ENCODE peak calls at places on chromosomes 4 and X, in nine cellular contexts. P is aorta; S is lower lobe of right lung; I is pancreas; E is WTC11; X is CD4-positive, alpha-beta memory T cell; K is left colon; H is iris pigment epithelial cell; Q is HEK293T. T is an unnamed sample.

GRCh38 chr4:6641164-6641970 is 882 bp downstream of the MRFAP1 start:
- DNase-seq in H (peak), X (peak), K (peak), P (peak), S (peak), I (no peak), Q (no peak), E (no peak), T (peak)

GRCh38 chr4:3229964-3230363 is 19.0 kb upstream of the MSANTD1 start:
- DNase-seq in S (peak), H (no peak), E (no peak), K (no peak), X (no peak), I (peak), Q (no peak), P (peak), T (no peak)

GRCh38 chrX:38654302-38654701 is 93.0 kb downstream of the TSPAN7 start:
- DNase-seq in P (no peak), Q (peak), I (no peak), X (no peak), S (no peak), K (no peak), H (peak), E (no peak), T (peak)

GRCh38 chr4:72564184-72564583 is 4.8 kb downstream of the ADAMTS3 start:
- DNase-seq in E (no peak), I (no peak), S (no peak), H (peak), K (no peak), Q (no peak), P (no peak), X (no peak), T (peak)

GRCh38 chrX:133608406-133608805 is 193.1 kb upstream of the GPC4 start:
- DNase-seq in I (no peak), P (no peak), E (no peak), H (peak), X (no peak), K (no peak), S (no peak), Q (no peak), T (peak)

GRCh38 chr4:8314691-8315255 is 45.2 kb downstream of the HTRA3 start:
- DNase-seq in E (no peak), X (no peak), P (peak), H (no peak), S (no peak), I (peak), K (no peak), Q (no peak), T (no peak)

GRCh38 chr4:41746025-41746439 is 2.5 kb downstream of the PHOX2B start:
- DNase-seq in P (no peak), E (peak), X (no peak), I (no peak), S (no peak), K (no peak), H (no peak), Q (no peak), T (no peak)

GRCh38 chr4:186169333-186169941 is 21.9 kb upstream of the CYP4V2 start:
- DNase-seq in P (no peak), Q (no peak), E (no peak), K (no peak), I (no peak), H (no peak), X (no peak), S (no peak), T (no peak)

GRCh38 chr4:67332627-67333026 is 212.7 kb downstream of the CENPC start:
- DNase-seq in I (no peak), E (peak), P (no peak), K (no peak), S (no peak), Q (peak), H (peak), X (no peak), T (no peak)

GRCh38 chrX:69387559-69388487 is 116.3 kb upstream of the NALF2 start:
- DNase-seq in Q (peak), P (no peak), S (peak), X (peak), E (peak), I (peak), K (peak), H (peak), T (peak)

GRCh38 chr4:138330531-138330930 is 88.4 kb upstream of the SLC7A11 start:
- DNase-seq in X (no peak), P (no peak), E (no peak), I (no peak), H (peak), Q (no peak), K (no peak), S (no peak), T (no peak)

GRCh38 chrX:141945415-141945814 is 41.7 kb downstream of the MAGEC1 start:
- DNase-seq in P (no peak), I (no peak), K (no peak), S (no peak), X (no peak), Q (no peak), H (no peak), E (no peak), T (no peak)

GRCh38 chr4:26074672-26075071 is 160.7 kb downstream of the SMIM20 start:
- DNase-seq in E (no peak), H (no peak), K (no peak), S (peak), I (no peak), P (peak), X (peak), Q (no peak), T (no peak)

GRCh38 chrX:69253821-69254220 is 88.6 kb upstream of the PJA1 start:
- DNase-seq in S (no peak), Q (no peak), P (no peak), H (no peak), K (no peak), E (no peak), X (no peak), I (no peak), T (no peak)

GRCh38 chr4:10054571-10055041 is 33.3 kb upstream of the SLC2A9 start:
- DNase-seq in P (no peak), Q (no peak), K (no peak), X (no peak), S (no peak), I (no peak), E (no peak), H (no peak), T (peak)

T was measured in fibroblast of lung.